ENCODE peak calls at places on chromosomes 2 and 18, in ten cellular contexts. C, U, Y, W, Q, P, V, K, D and F are unnamed samples.

GRCh38 chr2:75640621-75641121 is 5.9 kb upstream of the MRPL19 start:
- DNase-seq in D (peak; percentile 68), Q (peak; percentile 48), Y (peak; percentile 37), W (peak; percentile 74), P (peak; percentile 74), U (peak; percentile 47), K (peak; percentile 78), C (peak; percentile 68), V (peak; percentile 68), F (peak; percentile 76)

GRCh38 chr18:75422341-75422910 is 5.1 kb downstream of the SMIM21 start:
- DNase-seq in V (no peak), P (no peak), Q (no peak), C (no peak), U (no peak), K (no peak), Y (no peak), W (no peak), D (peak; percentile 10), F (no peak)

GRCh38 chr2:216636570-216637450 is 3.6 kb downstream of the IGFBP2 start:
- DNase-seq in C (peak; percentile 52), W (peak; percentile 36), D (peak; percentile 62), K (peak; percentile 70), Y (no peak), Q (no peak), V (no peak), P (peak; percentile 42), U (no peak), F (peak; percentile 85)

GRCh38 chr18:11047156-11047555 is 102.2 kb downstream of the PIEZO2 start:
- DNase-seq in C (no peak), P (no peak), Y (no peak), D (no peak), K (no peak), V (no peak), W (no peak), U (no peak), Q (no peak), F (peak; percentile 70)

GRCh38 chr2:177275041-177275440 is 10.5 kb upstream of the NFE2L2 start:
- DNase-seq in Y (peak; percentile 64), P (no peak), K (no peak), W (no peak), C (no peak), U (no peak), Q (no peak), D (peak; percentile 83), V (no peak), F (peak; percentile 27)

GRCh38 chr2:156687715-156688114 is 251.5 kb downstream of the GPD2 start:
- DNase-seq in Q (no peak), K (peak; percentile 37), Y (no peak), U (no peak), W (peak; percentile 26), D (no peak), P (no peak), C (no peak), V (no peak), F (peak; percentile 18)

GRCh38 chr18:41992698-41993097 is 37.7 kb downstream of the PIK3C3 start:
- DNase-seq in U (no peak), C (no peak), P (no peak), D (no peak), W (no peak), K (no peak), V (no peak), Q (no peak), Y (no peak), F (no peak)

GRCh38 chr2:174145827-174146226 is 102.5 kb downstream of the OLA1 start:
- DNase-seq in D (no peak), V (no peak), Y (peak; percentile 52), K (no peak), Q (no peak), U (no peak), C (no peak), P (peak; percentile 19), W (no peak), F (no peak)

GRCh38 chr2:204795156-204795555 is 249.9 kb downstream of the PARD3B start:
- DNase-seq in V (no peak), P (no peak), D (peak; percentile 30), Y (no peak), C (no peak), Q (no peak), W (no peak), U (no peak), K (peak; percentile 26), F (peak; percentile 9)

GRCh38 chr2:134282638-134283400 is 28.9 kb downstream of the MGAT5 start:
- DNase-seq in V (no peak), C (no peak), W (no peak), K (no peak), Q (peak; percentile 38), Y (no peak), D (no peak), U (no peak), P (no peak), F (no peak)

GRCh38 chr2:160916300-160916699 is 243.9 kb upstream of the TANK start:
- DNase-seq in U (no peak), Q (no peak), D (peak; percentile 15), C (no peak), P (no peak), K (peak; percentile 25), Y (no peak), W (no peak), V (no peak), F (no peak)

GRCh38 chr2:236980961-236981360 is 104.7 kb upstream of the COPS8 start:
- DNase-seq in Q (no peak), D (no peak), P (no peak), U (no peak), W (no peak), C (no peak), K (no peak), Y (no peak), V (no peak), F (no peak)